ENCODE peak calls at places on chromosomes 1 and 21, in eight cellular contexts. A is fibroblast of the aortic adventitia, S is GM12865, P is cardiac fibroblast, L is GM13977, B is RWPE1, O is MCF 10A, G is progenitor cell of endocrine pancreas. H is an unnamed sample.

GRCh38 chr1:163697137-163697536 is 375.4 kb downstream of the NUF2 start:
- DNase-seq in O (no peak), B (no peak), S (peak; percentile 32), A (no peak), P (no peak), G (no peak), L (peak; percentile 2), H (no peak)

GRCh38 chr1:3169621-3170356 is 100.8 kb downstream of the PRDM16 start:
- DNase-seq in G (no peak), B (no peak), O (no peak), P (no peak), S (no peak), L (no peak), A (no peak), H (no peak)

GRCh38 chr1:42221952-42222606 is 57.5 kb upstream of the GUCA2A start:
- DNase-seq in S (no peak), B (peak; percentile 9), G (no peak), O (no peak), L (no peak), P (peak; percentile 73), A (peak; percentile 84), H (no peak)

GRCh38 chr1:53586765-53587164 is 127.6 kb downstream of the DMRTB1 start:
- DNase-seq in A (no peak), S (no peak), O (no peak), B (no peak), G (no peak), P (no peak), L (no peak), H (no peak)

GRCh38 chr1:60866884-60867648 is 215.3 kb upstream of the NFIA start:
- DNase-seq in L (no peak), B (no peak), P (peak; percentile 23), S (no peak), G (no peak), O (no peak), A (no peak), H (no peak)

GRCh38 chr1:29236993-29237905 is 927 bp downstream of the PTPRU start:
- DNase-seq in A (peak; percentile 48), L (peak; percentile 61), O (peak; percentile 41), P (peak; percentile 47), S (no peak), G (peak; percentile 42), B (no peak), H (peak; percentile 56)

GRCh38 chr1:159821171-159821867 is 5.4 kb upstream of the SLAMF8 start:
- DNase-seq in O (no peak), P (peak; percentile 81), G (no peak), A (peak; percentile 62), L (peak; percentile 42), B (no peak), S (no peak), H (no peak)

GRCh38 chr1:156499703-156500577 is 635 bp downstream of the MEF2D start:
- DNase-seq in L (no peak), G (peak; percentile 43), P (no peak), B (no peak), S (peak; percentile 47), A (no peak), O (peak; percentile 32), H (peak; percentile 46)

GRCh38 chr1:111570781-111571181 is 48.8 kb upstream of the RAP1A start:
- DNase-seq in L (peak; percentile 28), S (peak; percentile 65), O (peak; percentile 36), G (no peak), B (no peak), P (peak; percentile 42), A (no peak), H (no peak)

GRCh38 chr1:230083746-230084407 is 16.8 kb downstream of the GALNT2 start:
- DNase-seq in G (no peak), L (no peak), A (no peak), B (no peak), P (no peak), O (no peak), S (no peak), H (no peak)

GRCh38 chr1:108082741-108083562 is 117.2 kb downstream of the SLC25A24 start:
- DNase-seq in P (no peak), S (no peak), O (no peak), L (no peak), B (no peak), A (no peak), G (no peak), H (no peak)

GRCh38 chr1:6546326-6546725 is 8.0 kb downstream of the NOL9 start:
- DNase-seq in G (no peak), P (no peak), B (no peak), S (no peak), L (no peak), A (no peak), O (no peak), H (no peak)

GRCh38 chr1:28328228-28328648 is 602 bp upstream of the MED18 start:
- DNase-seq in S (no peak), B (no peak), O (no peak), G (no peak), L (no peak), A (no peak), P (no peak), H (no peak)

GRCh38 chr1:153963850-153964331 is 554 bp upstream of the SLC39A1 start:
- DNase-seq in P (no peak), O (no peak), S (no peak), A (peak; percentile 25), L (no peak), G (peak; percentile 50), B (peak; percentile 77), H (peak; percentile 73)

GRCh38 chr1:153960206-153960605 is 1.8 kb upstream of the CRTC2 start:
- DNase-seq in S (no peak), B (no peak), P (no peak), L (no peak), O (no peak), G (no peak), A (no peak), H (no peak)

GRCh38 chr1:153963030-153963849 is at the start of gene SLC39A1:
- DNase-seq in L (peak; percentile 90), A (peak; percentile 95), O (peak; percentile 99), P (peak; percentile 97), S (peak; percentile 96), B (peak; percentile 94), G (peak; percentile 97), H (peak; percentile 99)

GRCh38 chr1:153961421-153961820 is 1.9 kb downstream of the SLC39A1 start:
- DNase-seq in S (no peak), G (no peak), B (no peak), L (no peak), A (no peak), O (no peak), P (no peak), H (no peak)

GRCh38 chr1:153962088-153963029 is 978 bp downstream of the SLC39A1 start:
- DNase-seq in S (peak; percentile 53), O (peak; percentile 72), L (no peak), P (peak; percentile 75), A (peak; percentile 43), B (no peak), G (no peak), H (peak; percentile 41)
- TF ChIP-seq CTCF in S (peak; percentile 7), O (no peak), L (peak; percentile 18), P (no peak), A (no peak), B (no peak), G (no peak), H (no peak)

DNA sequence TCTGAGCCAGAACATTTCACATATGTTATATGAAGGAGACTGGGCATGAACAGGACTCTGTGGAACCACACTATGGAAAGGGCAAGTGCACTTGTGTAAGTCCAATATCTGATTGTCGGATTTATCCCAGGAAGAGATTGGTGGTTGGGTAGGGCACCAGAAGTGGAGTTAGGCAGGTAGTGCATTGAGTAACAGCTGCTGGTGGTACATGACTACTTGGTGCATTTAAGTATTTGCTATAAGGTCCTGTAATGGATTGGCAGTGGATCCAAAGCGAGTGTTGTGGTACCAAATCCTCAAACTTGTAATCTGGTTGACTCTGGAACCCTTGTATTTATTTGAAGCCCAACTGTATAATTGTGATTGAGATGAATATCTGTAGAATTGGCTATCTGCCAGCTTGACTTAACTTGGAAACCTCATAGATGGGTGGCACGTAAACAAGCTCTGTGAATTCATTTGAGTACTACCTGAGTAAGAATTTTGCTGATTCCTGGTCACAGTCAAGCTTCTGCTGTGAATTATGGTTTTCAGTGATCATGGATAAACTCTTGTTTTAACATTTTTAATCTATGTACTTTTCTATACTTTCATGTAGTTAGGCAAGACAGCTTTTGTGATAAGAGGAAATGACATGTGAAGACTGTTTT is 21.1 kb downstream of the UBAP2L start:
- DNase-seq in P (no peak), B (no peak), L (no peak), A (no peak), O (no peak), G (no peak), S (no peak), H (no peak)
- TF ChIP-seq CTCF in P (no peak), B (no peak), L (no peak), A (no peak), O (no peak), G (no peak), S (no peak), H (no peak)

DNA sequence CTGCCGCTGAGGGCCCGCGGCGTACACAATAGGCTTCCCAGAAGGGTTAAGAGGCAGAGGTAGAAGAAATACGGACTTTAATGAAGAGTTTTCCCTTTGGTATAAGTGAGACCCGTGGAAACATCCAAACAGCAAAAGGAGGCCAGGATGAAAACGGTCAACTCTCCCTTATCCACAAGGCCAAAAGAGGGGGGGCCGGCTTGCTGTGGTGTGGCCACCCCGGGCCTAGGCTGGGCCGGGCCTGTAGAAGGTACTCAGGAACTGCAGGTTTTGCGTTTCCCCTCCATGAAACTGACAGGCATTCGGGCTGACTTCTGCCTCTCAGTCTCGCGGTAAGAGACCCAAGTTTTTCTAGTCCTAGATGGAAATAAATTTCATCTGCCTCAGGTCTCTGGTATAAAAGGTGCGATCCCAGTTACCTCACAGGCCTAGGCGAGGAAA is 676 bp upstream of the PYGO2 start:
- DNase-seq in S (peak; percentile 62), P (peak; percentile 43), G (no peak), B (no peak), O (peak; percentile 46), A (peak; percentile 22), L (peak; percentile 50), H (no peak)
- TF ChIP-seq CTCF in S (no peak), P (no peak), G (no peak), B (no peak), O (no peak), A (no peak), L (no peak), H (no peak)

GRCh38 chr21:39313457-39314154 is at the start of gene BRWD1:
- DNase-seq in B (peak; percentile 66), P (peak; percentile 90), G (peak; percentile 75), O (peak; percentile 78), A (peak; percentile 85), S (peak; percentile 94), L (peak; percentile 88), H (peak; percentile 81)
- TF ChIP-seq CTCF in B (no peak), P (no peak), G (peak; percentile 39), O (no peak), A (no peak), S (no peak), L (peak; percentile 38), H (no peak)

H was measured in Calu3.